ENCODE peak calls at places on chromosome 3, in five cellular contexts. E is HT1080; D is Karpas-422; H is stimulated activated CD4-positive, alpha-beta T cell treated with anti-CD3 and anti-CD28 coated beads, TNF-alpha, amount 100 ng/mL, for 48 hours; W is NCI-H146. Y is an unnamed sample.

GRCh38 chr3:194575484-194576210 is 57.6 kb downstream of the TMEM44 start:
- DNase-seq in E (peak), D (no peak), H (no peak), W (no peak), Y (no peak)

GRCh38 chr3:197600796-197601565 is 45.2 kb upstream of the BDH1 start:
- DNase-seq in E (peak), D (no peak), H (no peak), W (no peak), Y (no peak)

GRCh38 chr3:72345237-72345878 is 502.9 kb downstream of the SHQ1 start:
- DNase-seq in E (peak), D (no peak), H (no peak), W (no peak), Y (peak)

GRCh38 chr3:46860381-46861292 is 2.6 kb downstream of the MYL3 start:
- DNase-seq in E (no peak), D (peak), H (no peak), W (peak), Y (no peak)

GRCh38 chr3:195556390-195556789 is 13.3 kb upstream of the PPP1R2 start:
- DNase-seq in E (no peak), D (peak), H (no peak), W (peak), Y (no peak)

GRCh38 chr3:38725726-38726410 is 76.4 kb upstream of the SCN5A start:
- DNase-seq in E (no peak), D (no peak), H (no peak), W (no peak), Y (no peak)

GRCh38 chr3:183845608-183846288 is 20.4 kb upstream of the MAP6D1 start:
- DNase-seq in E (peak), D (no peak), H (no peak), W (no peak), Y (no peak)

GRCh38 chr3:183324083-183324482 is 71.0 kb downstream of the B3GNT5 start:
- DNase-seq in E (peak), D (no peak), H (no peak), W (no peak), Y (no peak)

GRCh38 chr3:134007819-134008218 is 21.9 kb downstream of the SLCO2A1 start:
- DNase-seq in E (peak), D (no peak), H (no peak), W (no peak), Y (no peak)

GRCh38 chr3:100114413-100115030 is at the start of gene FILIP1L:
- DNase-seq in E (no peak), D (no peak), H (no peak), W (no peak), Y (no peak)

GRCh38 chr3:94162700-94163099 is 99.8 kb downstream of the NSUN3 start:
- DNase-seq in E (peak), D (no peak), H (no peak), W (no peak), Y (no peak)